ENCODE peak calls at places on chromosomes 4 and X, in ten cellular contexts. S, R, U, I, O, B, Y, A, K and E are unnamed samples.

GRCh38 chr4:37665347-37666009 is 20.7 kb downstream of the RELL1 start:
- DNase-seq in S (no peak), R (no peak), U (no peak), I (no peak), O (no peak), B (no peak), Y (no peak), A (no peak), K (no peak), E (no peak)

GRCh38 chrX:55167124-55167523 is 53.0 kb upstream of the PAGE5 start:
- DNase-seq in S (no peak), R (no peak), U (no peak), I (no peak), O (no peak), B (no peak), Y (no peak), A (no peak), K (peak; percentile 16), E (no peak)

GRCh38 chr4:35493977-35494376 is 750.3 kb downstream of the ARAP2 start:
- DNase-seq in S (no peak), R (no peak), U (no peak), I (no peak), O (no peak), B (no peak), Y (no peak), A (no peak), K (no peak), E (no peak)

GRCh38 chr4:76752911-76753494 is 144.9 kb downstream of the SOWAHB start:
- DNase-seq in S (peak; percentile 94), R (peak; percentile 99), U (peak; percentile 100), I (no peak), O (no peak), B (no peak), Y (no peak), A (peak; percentile 99), K (peak; percentile 64), E (no peak)

GRCh38 chr4:94240384-94240783 is 32.7 kb downstream of the SMARCAD1 start:
- DNase-seq in S (no peak), R (no peak), U (peak; percentile 17), I (no peak), O (no peak), B (no peak), Y (no peak), A (no peak), K (no peak), E (no peak)

GRCh38 chr4:38449506-38450174 is 214.4 kb upstream of the KLF3 start:
- DNase-seq in S (no peak), R (no peak), U (peak; percentile 5), I (no peak), O (no peak), B (peak; percentile 29), Y (no peak), A (no peak), K (no peak), E (no peak)

GRCh38 chrX:35890699-35891098 is 28.8 kb upstream of the CFAP47 start:
- DNase-seq in S (no peak), R (no peak), U (peak; percentile 11), I (peak; percentile 13), O (peak; percentile 0), B (peak; percentile 55), Y (peak; percentile 64), A (no peak), K (no peak), E (peak; percentile 53)

GRCh38 chr4:153156263-153156662 is 48.0 kb upstream of the TRIM2 start:
- DNase-seq in S (no peak), R (no peak), U (no peak), I (no peak), O (no peak), B (no peak), Y (peak; percentile 58), A (no peak), K (no peak), E (no peak)

GRCh38 chrX:9862953-9863352 is 76.7 kb downstream of the SHROOM2 start:
- DNase-seq in S (no peak), R (no peak), U (no peak), I (no peak), O (no peak), B (no peak), Y (no peak), A (no peak), K (no peak), E (no peak)

GRCh38 chrX:9862525-9862924 is 76.3 kb downstream of the SHROOM2 start:
- DNase-seq in S (no peak), R (no peak), U (no peak), I (no peak), O (no peak), B (no peak), Y (no peak), A (no peak), K (no peak), E (no peak)

GRCh38 chrX:9859711-9860555 is 73.7 kb downstream of the SHROOM2 start:
- DNase-seq in S (no peak), R (no peak), U (peak; percentile 83), I (no peak), O (no peak), B (no peak), Y (no peak), A (peak; percentile 38), K (no peak), E (no peak)

GRCh38 chrX:9861711-9862110 is 75.5 kb downstream of the SHROOM2 start:
- DNase-seq in S (no peak), R (no peak), U (no peak), I (no peak), O (no peak), B (no peak), Y (no peak), A (no peak), K (no peak), E (no peak)

DNA sequence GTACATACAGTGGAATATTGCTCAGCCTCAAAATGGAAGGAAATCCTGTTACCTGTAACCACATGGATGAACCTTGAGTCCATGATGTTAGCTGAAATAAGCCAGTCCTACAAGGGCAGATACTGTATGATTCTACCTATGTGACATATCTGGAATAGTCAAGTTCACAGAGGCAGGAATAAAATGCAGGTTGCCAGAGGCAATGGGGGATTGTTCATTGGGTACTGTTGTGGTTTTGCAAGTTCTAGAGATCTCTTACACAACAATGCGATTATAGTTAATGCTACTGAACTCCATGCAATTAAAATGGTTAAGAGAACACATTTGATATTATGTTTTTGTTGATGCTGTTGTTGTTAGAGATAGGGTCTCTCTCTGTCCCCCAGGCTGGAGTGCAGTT is 74.6 kb downstream of the SHROOM2 start:
- DNase-seq in S (no peak), R (no peak), U (no peak), I (no peak), O (no peak), B (no peak), Y (no peak), A (no peak), K (no peak), E (no peak)
- H3K4me3 ChIP-seq in S (no peak overlapping the region), R (no peak overlapping the region), U (no peak overlapping the region), I (no peak overlapping the region), O (no peak overlapping the region), B (no peak overlapping the region), Y (no peak overlapping the region), A (no peak overlapping the region), K (no peak overlapping the region), E (no peak overlapping the region)

GRCh38 chr4:184784628-184785257 is 41.0 kb downstream of the ACSL1 start:
- DNase-seq in S (no peak), R (no peak), U (no peak), I (no peak), O (no peak), B (no peak), Y (no peak), A (no peak), K (no peak), E (no peak)

GRCh38 chr4:184785813-184786212 is 40.0 kb downstream of the ACSL1 start:
- DNase-seq in S (no peak), R (no peak), U (no peak), I (no peak), O (no peak), B (no peak), Y (no peak), A (no peak), K (no peak), E (no peak)

GRCh38 chr4:184787766-184788503 is 37.8 kb downstream of the ACSL1 start:
- DNase-seq in S (no peak), R (no peak), U (no peak), I (no peak), O (no peak), B (no peak), Y (no peak), A (no peak), K (no peak), E (no peak)

GRCh38 chr4:184778325-184778724 is 44.4 kb upstream of the CENPU start:
- DNase-seq in S (no peak), R (no peak), U (no peak), I (no peak), O (no peak), B (no peak), Y (no peak), A (no peak), K (no peak), E (no peak)

DNA sequence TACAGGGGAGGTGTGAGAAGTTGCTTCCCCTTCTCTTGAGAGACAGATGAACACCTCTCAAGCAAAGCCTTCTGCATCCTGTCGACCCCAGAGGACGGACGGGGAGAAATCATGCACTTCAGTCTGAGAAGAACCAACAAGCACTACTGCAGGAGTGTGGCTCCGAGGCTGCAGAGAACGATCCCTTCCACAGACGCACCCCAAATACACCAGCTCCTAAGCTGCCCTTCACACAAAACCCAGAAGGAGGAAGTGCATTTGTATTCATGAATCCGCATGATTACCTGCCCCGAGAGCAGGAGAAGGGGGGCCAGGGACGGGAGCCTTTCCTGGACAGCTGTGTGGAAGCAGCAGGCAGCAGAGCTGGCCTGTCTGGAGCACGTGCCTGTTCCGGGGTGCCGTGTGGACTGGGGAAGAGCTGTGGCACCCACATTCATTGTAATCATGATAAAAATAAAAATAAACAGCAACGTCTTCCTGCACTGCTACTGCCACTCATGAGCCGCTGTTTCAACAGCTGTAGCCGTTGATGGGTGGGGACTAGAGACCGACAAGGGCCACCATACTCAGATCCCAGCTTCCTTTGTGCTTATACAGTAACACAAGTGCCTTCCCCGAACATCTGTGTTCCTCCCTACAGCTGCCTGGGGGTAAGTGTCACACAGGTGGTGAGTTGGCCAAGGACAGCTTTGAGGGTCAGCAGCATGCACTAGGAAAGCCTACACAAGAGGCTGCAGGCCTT is 42.9 kb downstream of the ACSL1 start:
- DNase-seq in S (no peak), R (no peak), U (no peak), I (no peak), O (no peak), B (no peak), Y (no peak), A (no peak), K (no peak), E (no peak)
- H3K4me3 ChIP-seq in S (no peak overlapping the region), R (no peak overlapping the region), U (no peak overlapping the region), I (no peak overlapping the region), O (no peak overlapping the region), B (no peak overlapping the region), Y (no peak overlapping the region), A (no peak overlapping the region), K (no peak overlapping the region), E (no peak overlapping the region)

DNA sequence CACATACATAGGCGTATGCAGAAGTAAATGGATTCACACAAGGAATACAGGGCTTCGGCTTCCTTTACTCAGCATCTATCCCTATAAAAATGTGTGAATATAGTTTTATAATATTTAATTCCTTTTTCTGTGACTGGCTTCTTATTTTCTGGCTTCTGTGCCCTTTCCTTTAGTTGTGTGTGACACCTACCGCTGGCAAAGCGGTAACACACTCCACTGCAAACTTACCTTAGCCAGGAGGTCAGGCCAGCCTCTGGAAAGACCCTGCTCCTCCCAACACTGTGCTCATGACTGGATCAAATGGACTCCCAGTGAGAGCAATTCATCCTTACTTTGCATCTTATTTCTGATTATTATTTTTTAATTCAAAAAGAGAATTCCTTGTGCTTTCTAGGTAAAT is 244.2 kb downstream of the ANK2 start:
- DNase-seq in S (peak; percentile 35), R (no peak), U (no peak), I (no peak), O (no peak), B (no peak), Y (peak; percentile 25), A (no peak), K (no peak), E (no peak)
- H3K4me3 ChIP-seq in S (peak overlapping the region; percentile 58), R (no peak overlapping the region), U (no peak overlapping the region), I (no peak overlapping the region), O (no peak overlapping the region), B (no peak overlapping the region), Y (peak overlapping the region; percentile 8), A (no peak overlapping the region), K (no peak overlapping the region), E (no peak overlapping the region)

DNA sequence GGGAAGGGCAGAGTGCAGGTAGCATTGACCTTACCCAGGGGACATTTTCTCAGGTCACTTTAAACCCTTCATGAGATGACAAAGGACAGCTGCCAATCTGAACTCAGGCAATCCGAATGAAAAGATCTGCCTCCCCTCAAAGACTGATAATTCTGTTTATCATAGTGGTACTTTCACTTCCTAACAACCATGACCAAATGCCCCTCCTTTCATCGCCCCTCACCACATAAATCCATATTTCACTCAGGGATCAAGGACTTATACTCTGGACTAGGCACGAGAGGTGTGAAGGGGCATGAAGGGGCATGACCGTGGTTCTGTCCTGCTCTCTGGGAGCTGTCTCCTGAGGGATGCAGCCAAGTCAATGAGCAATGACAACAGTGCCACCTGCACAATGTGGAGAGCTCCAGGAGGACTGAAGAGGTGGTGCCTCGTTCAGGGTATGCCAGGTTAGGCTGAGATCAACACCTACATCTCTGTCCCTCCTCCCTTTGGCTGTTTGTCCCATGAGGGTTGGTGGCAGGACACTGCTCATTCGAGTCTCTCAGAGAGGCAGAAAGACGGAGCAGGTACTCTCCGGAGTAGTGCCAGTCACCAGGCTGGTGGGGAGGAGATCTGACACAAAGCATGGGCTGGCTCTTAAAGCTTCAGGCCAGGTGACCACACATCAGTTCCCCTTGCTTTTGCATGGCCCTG is 12.5 kb downstream of the HS3ST1 start:
- DNase-seq in S (no peak), R (no peak), U (no peak), I (no peak), O (no peak), B (no peak), Y (no peak), A (no peak), K (no peak), E (no peak)
- H3K4me3 ChIP-seq in S (no peak overlapping the region), R (no peak overlapping the region), U (no peak overlapping the region), I (no peak overlapping the region), O (no peak overlapping the region), B (no peak overlapping the region), Y (no peak overlapping the region), A (no peak overlapping the region), K (no peak overlapping the region), E (no peak overlapping the region)